ENCODE peak calls at places on chromosomes 11 and 22, in six cellular contexts. One of them, this sample, is unnamed.

GRCh38 chr22:17403906-17404305 is 34.6 kb downstream of the CECR2 start:
- DNase-seq in osteocyte: no peak
- DNase-seq in kidney epithelial cell: no peak
- DNase-seq in NCI-H2081: no peak
- DNase-seq in fibroblast of pulmonary artery: peak
- DNase-seq in Calu3: no peak
- DNase-seq in this sample: no peak

GRCh38 chr11:108093128-108093904 is 28.1 kb upstream of the ACAT1 start:
- DNase-seq in osteocyte: no peak
- DNase-seq in kidney epithelial cell: no peak
- DNase-seq in NCI-H2081: no peak
- DNase-seq in fibroblast of pulmonary artery: no peak
- DNase-seq in Calu3: no peak
- DNase-seq in this sample: no peak

GRCh38 chr11:128862421-128862820 is 4.7 kb downstream of the KCNJ1 start:
- DNase-seq in osteocyte: no peak
- DNase-seq in kidney epithelial cell: no peak
- DNase-seq in NCI-H2081: no peak
- DNase-seq in fibroblast of pulmonary artery: no peak
- DNase-seq in Calu3: no peak
- DNase-seq in this sample: no peak

GRCh38 chr11:104094576-104094975 is 58.1 kb downstream of the DDI1 start:
- DNase-seq in osteocyte: no peak
- DNase-seq in kidney epithelial cell: no peak
- DNase-seq in NCI-H2081: no peak
- DNase-seq in fibroblast of pulmonary artery: peak
- DNase-seq in Calu3: no peak
- DNase-seq in this sample: no peak

GRCh38 chr11:75826463-75827220 is 11.6 kb downstream of the UVRAG start:
- DNase-seq in osteocyte: no peak
- DNase-seq in kidney epithelial cell: no peak
- DNase-seq in NCI-H2081: no peak
- DNase-seq in fibroblast of pulmonary artery: peak
- DNase-seq in Calu3: no peak
- DNase-seq in this sample: no peak

GRCh38 chr11:126485986-126486635 is 130.6 kb downstream of the ST3GAL4 start:
- DNase-seq in osteocyte: no peak
- DNase-seq in kidney epithelial cell: no peak
- DNase-seq in NCI-H2081: no peak
- DNase-seq in fibroblast of pulmonary artery: no peak
- DNase-seq in Calu3: no peak
- DNase-seq in this sample: no peak

GRCh38 chr11:11624926-11625325 is 3.1 kb upstream of the GALNT18 start:
- DNase-seq in osteocyte: no peak
- DNase-seq in kidney epithelial cell: no peak
- DNase-seq in NCI-H2081: no peak
- DNase-seq in fibroblast of pulmonary artery: no peak
- DNase-seq in Calu3: no peak
- DNase-seq in this sample: no peak

GRCh38 chr11:119144825-119145476 is 3.9 kb upstream of the ABCG4 start:
- DNase-seq in osteocyte: no peak
- DNase-seq in kidney epithelial cell: peak
- DNase-seq in NCI-H2081: peak
- DNase-seq in fibroblast of pulmonary artery: peak
- DNase-seq in Calu3: peak
- DNase-seq in this sample: peak

GRCh38 chr11:7513210-7514098 is at the start of gene PPFIBP2:
- DNase-seq in osteocyte: peak
- DNase-seq in kidney epithelial cell: no peak
- DNase-seq in NCI-H2081: peak
- DNase-seq in fibroblast of pulmonary artery: peak
- DNase-seq in Calu3: peak
- DNase-seq in this sample: no peak

GRCh38 chr11:11843233-11843632 is 1.5 kb downstream of the USP47 start:
- DNase-seq in osteocyte: no peak
- DNase-seq in kidney epithelial cell: peak
- DNase-seq in NCI-H2081: no peak
- DNase-seq in fibroblast of pulmonary artery: peak
- DNase-seq in Calu3: no peak
- DNase-seq in this sample: no peak

GRCh38 chr11:66727883-66728759 is 895 bp downstream of the SPTBN2 start:
- DNase-seq in osteocyte: no peak
- DNase-seq in kidney epithelial cell: no peak
- DNase-seq in NCI-H2081: peak
- DNase-seq in fibroblast of pulmonary artery: no peak
- DNase-seq in Calu3: no peak
- DNase-seq in this sample: no peak

GRCh38 chr11:20609727-20610707 is 10.6 kb downstream of the SLC6A5 start:
- DNase-seq in osteocyte: peak
- DNase-seq in kidney epithelial cell: peak
- DNase-seq in NCI-H2081: peak
- DNase-seq in fibroblast of pulmonary artery: peak
- DNase-seq in Calu3: peak
- DNase-seq in this sample: peak

GRCh38 chr11:34548278-34548677 is 34.7 kb upstream of the ELF5 start:
- DNase-seq in osteocyte: no peak
- DNase-seq in kidney epithelial cell: no peak
- DNase-seq in NCI-H2081: no peak
- DNase-seq in fibroblast of pulmonary artery: no peak
- DNase-seq in Calu3: no peak
- DNase-seq in this sample: no peak

GRCh38 chr11:46972343-46972742 is 35.8 kb downstream of the CSTPP1 start:
- DNase-seq in osteocyte: no peak
- DNase-seq in kidney epithelial cell: no peak
- DNase-seq in NCI-H2081: no peak
- DNase-seq in fibroblast of pulmonary artery: no peak
- DNase-seq in Calu3: no peak
- DNase-seq in this sample: no peak

GRCh38 chr11:74685905-74686304 is 45.3 kb downstream of the CHRDL2 start:
- DNase-seq in osteocyte: no peak
- DNase-seq in kidney epithelial cell: no peak
- DNase-seq in NCI-H2081: no peak
- DNase-seq in fibroblast of pulmonary artery: no peak
- DNase-seq in Calu3: no peak
- DNase-seq in this sample: no peak

GRCh38 chr11:82796970-82797594 is 63.4 kb upstream of the FAM181B start:
- DNase-seq in osteocyte: no peak
- DNase-seq in kidney epithelial cell: no peak
- DNase-seq in NCI-H2081: no peak
- DNase-seq in fibroblast of pulmonary artery: no peak
- DNase-seq in Calu3: no peak
- DNase-seq in this sample: no peak

GRCh38 chr11:122755409-122755808 is 82.9 kb upstream of the CRTAM start:
- DNase-seq in osteocyte: no peak
- DNase-seq in kidney epithelial cell: no peak
- DNase-seq in NCI-H2081: no peak
- DNase-seq in fibroblast of pulmonary artery: peak
- DNase-seq in Calu3: no peak
- DNase-seq in this sample: no peak

GRCh38 chr22:43174941-43175531 is 11.9 kb downstream of the TTLL12 start:
- DNase-seq in osteocyte: no peak
- DNase-seq in kidney epithelial cell: no peak
- DNase-seq in NCI-H2081: no peak
- DNase-seq in fibroblast of pulmonary artery: no peak
- DNase-seq in Calu3: no peak
- DNase-seq in this sample: no peak

GRCh38 chr11:1619449-1619848 is 2.5 kb downstream of the KRTAP5-4 start:
- DNase-seq in osteocyte: no peak
- DNase-seq in kidney epithelial cell: no peak
- DNase-seq in NCI-H2081: no peak
- DNase-seq in fibroblast of pulmonary artery: no peak
- DNase-seq in Calu3: no peak
- DNase-seq in this sample: no peak

GRCh38 chr11:69463892-69464620 is 17.4 kb upstream of the LINC01488 start:
- DNase-seq in osteocyte: no peak
- DNase-seq in kidney epithelial cell: no peak
- DNase-seq in NCI-H2081: no peak
- DNase-seq in fibroblast of pulmonary artery: no peak
- DNase-seq in Calu3: no peak
- DNase-seq in this sample: no peak

GRCh38 chr22:36765943-36766450 is 9.9 kb downstream of the IFT27 start:
- DNase-seq in osteocyte: peak
- DNase-seq in kidney epithelial cell: no peak
- DNase-seq in NCI-H2081: no peak
- DNase-seq in fibroblast of pulmonary artery: no peak
- DNase-seq in Calu3: no peak
- DNase-seq in this sample: no peak

GRCh38 chr11:72607101-72607468 is 67.1 kb downstream of the PDE2A start:
- DNase-seq in osteocyte: no peak
- DNase-seq in kidney epithelial cell: no peak
- DNase-seq in NCI-H2081: no peak
- DNase-seq in fibroblast of pulmonary artery: no peak
- DNase-seq in Calu3: no peak
- DNase-seq in this sample: no peak

GRCh38 chr22:49417326-49417725 is 410.3 kb downstream of the BRD1 start:
- DNase-seq in osteocyte: peak
- DNase-seq in kidney epithelial cell: no peak
- DNase-seq in NCI-H2081: no peak
- DNase-seq in fibroblast of pulmonary artery: no peak
- DNase-seq in Calu3: no peak
- DNase-seq in this sample: no peak

GRCh38 chr11:59759900-59760299 is 4.7 kb downstream of the STX3 start:
- DNase-seq in osteocyte: no peak
- DNase-seq in kidney epithelial cell: no peak
- DNase-seq in NCI-H2081: no peak
- DNase-seq in fibroblast of pulmonary artery: no peak
- DNase-seq in Calu3: no peak
- DNase-seq in this sample: no peak